ENCODE peak calls at places on chromosomes 7 and 10, in nine cellular contexts. L is IMR-90, H is fibroblast of lung, I is NT2/D1, W is colonic mucosa, Q is body of pancreas, J is endodermal cell, V is cardiac muscle cell, E is A673. X is an unnamed sample.

GRCh38 chr10:61903991-61904350 is 2.5 kb downstream of the ARID5B start:
- DNase-seq in I (no peak), V (no peak), J (no peak), H (peak; percentile 45), Q (no peak), E (peak; percentile 59), L (peak; percentile 19), W (no peak), X (no peak)

GRCh38 chr7:68470836-68471235 is 1127.4 kb upstream of the AUTS2 start:
- DNase-seq in H (no peak), Q (peak; percentile 25), E (no peak), V (no peak), W (no peak), I (no peak), L (no peak), J (no peak), X (no peak)

GRCh38 chr7:2641406-2642393 is 9.9 kb downstream of the TTYH3 start:
- DNase-seq in L (peak; percentile 97), H (peak; percentile 94), J (peak; percentile 94), V (peak; percentile 98), Q (peak; percentile 88), W (peak; percentile 64), E (peak; percentile 52), I (peak; percentile 84), X (peak; percentile 94)

GRCh38 chr7:40542982-40543741 is 408.4 kb downstream of the SUGCT start:
- DNase-seq in W (no peak), E (no peak), V (peak; percentile 14), I (no peak), L (peak; percentile 17), H (no peak), Q (no peak), J (no peak), X (no peak)

GRCh38 chr10:1747590-1748157 is 10.3 kb upstream of the ADARB2 start:
- DNase-seq in J (no peak), E (no peak), I (no peak), W (no peak), L (no peak), Q (no peak), V (no peak), H (no peak), X (no peak)

GRCh38 chr7:100626530-100627237 is 14.3 kb downstream of the MOSPD3 start:
- DNase-seq in J (peak; percentile 94), I (no peak), H (peak; percentile 74), W (peak; percentile 90), V (peak; percentile 91), Q (peak; percentile 73), E (peak; percentile 91), L (peak; percentile 81), X (peak; percentile 99)

GRCh38 chr10:282294-283139 is 147.3 kb downstream of the ZMYND11 start:
- DNase-seq in W (no peak), E (no peak), H (no peak), L (peak; percentile 72), I (no peak), V (peak; percentile 11), Q (no peak), J (no peak), X (no peak)

GRCh38 chr7:744854-745430 is 17.9 kb upstream of the PRKAR1B start:
- DNase-seq in J (no peak), H (no peak), L (no peak), W (no peak), E (no peak), I (no peak), V (no peak), Q (no peak), X (peak; percentile 51)

GRCh38 chr7:129825005-129825553 is 127.7 kb downstream of the UBE2H start:
- DNase-seq in H (peak; percentile 37), Q (peak; percentile 57), L (no peak), V (peak; percentile 31), E (peak; percentile 58), W (peak; percentile 77), I (peak; percentile 93), J (peak; percentile 98), X (peak; percentile 94)

GRCh38 chr7:65276822-65277221 is 96.8 kb upstream of the ZNF92 start:
- DNase-seq in V (no peak), J (no peak), H (no peak), Q (no peak), L (no peak), E (no peak), W (no peak), I (no peak), X (no peak)

GRCh38 chr7:128115821-128116723 is 84.8 kb upstream of the LRRC4 start:
- DNase-seq in H (no peak), I (no peak), W (peak; percentile 12), J (peak; percentile 69), V (no peak), Q (no peak), E (no peak), L (no peak), X (peak; percentile 74)

GRCh38 chr7:63027075-63027474 is 971.6 kb upstream of the ZNF722 start:
- DNase-seq in H (no peak), J (no peak), V (no peak), L (no peak), Q (no peak), I (no peak), E (no peak), W (no peak), X (no peak)

GRCh38 chr10:59793924-59794323 is 40.7 kb upstream of the MRLN start:
- DNase-seq in J (no peak), E (no peak), W (no peak), V (no peak), H (no peak), L (no peak), I (no peak), Q (no peak), X (no peak)

GRCh38 chr7:1452205-1452604 is 7.1 kb downstream of the MICALL2 start:
- DNase-seq in H (no peak), I (no peak), V (no peak), J (no peak), L (no peak), Q (no peak), E (no peak), W (no peak), X (no peak)

DNA sequence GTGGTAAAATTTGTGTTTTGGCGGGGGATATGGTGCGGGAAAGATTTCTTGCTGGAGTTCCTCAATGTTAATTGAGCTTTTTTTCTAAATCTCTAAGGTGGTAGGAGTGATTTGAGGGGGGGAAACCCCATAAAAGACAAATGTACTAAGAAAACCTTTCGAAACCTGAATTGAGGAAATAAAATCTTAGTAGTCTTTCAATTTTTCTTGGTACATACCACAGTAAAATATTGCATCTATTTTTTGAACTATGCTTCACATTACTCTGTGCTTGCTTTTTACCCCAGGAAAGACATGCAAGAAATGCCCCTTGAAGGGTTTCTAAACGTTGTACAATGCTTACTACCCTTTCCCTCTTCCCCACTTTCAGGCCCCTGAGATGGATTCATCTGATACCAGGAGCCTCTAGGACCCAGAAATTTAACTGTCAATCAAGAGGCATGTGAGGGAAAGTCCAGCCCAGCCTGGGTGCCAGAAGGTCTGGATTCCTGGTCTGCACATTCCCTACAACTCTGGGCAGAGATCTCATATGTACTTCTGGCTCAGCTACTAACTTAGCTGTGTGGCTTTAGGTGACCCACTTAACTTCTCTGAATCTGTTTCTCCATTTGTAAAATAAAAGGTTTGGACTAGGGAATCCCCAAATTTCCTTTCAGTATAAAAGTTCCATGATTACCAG is 5.8 kb upstream of the PDCD4 start:
- DNase-seq in E (no peak), V (no peak), J (no peak), L (no peak), I (no peak), Q (no peak), W (no peak), H (no peak), X (no peak)
- H3K4me3 ChIP-seq in E (no peak overlapping the region), V (no peak overlapping the region), J (no peak overlapping the region), L (no peak overlapping the region), I (no peak overlapping the region), Q (no peak overlapping the region), W (no peak overlapping the region), H (no peak overlapping the region), X (no peak overlapping the region)

GRCh38 chr7:142865766-142866165 is 10.9 kb downstream of the EPHB6 start:
- DNase-seq in J (no peak), L (no peak), E (no peak), I (no peak), V (no peak), Q (no peak), H (no peak), W (no peak), X (peak; percentile 66)
- H3K36me3 ChIP-seq in J (peaks cover 33% of the 10 kb centered on the region), L (no peaks in the 10 kb centered on the region), E (no peaks in the 10 kb centered on the region), I (no peaks in the 10 kb centered on the region), V (no peaks in the 10 kb centered on the region), Q (no peaks in the 10 kb centered on the region), H (no peaks in the 10 kb centered on the region), W (no peaks in the 10 kb centered on the region), X (no peaks in the 10 kb centered on the region)

GRCh38 chr10:103858360-103858759 is 3.0 kb upstream of the SH3PXD2A start:
- DNase-seq in L (no peak), H (no peak), E (no peak), I (no peak), W (no peak), Q (no peak), J (no peak), V (no peak), X (no peak)

GRCh38 chr10:103855852-103856496 is 598 bp upstream of the SH3PXD2A start:
- DNase-seq in I (no peak), E (no peak), V (no peak), L (no peak), H (no peak), W (no peak), J (no peak), Q (no peak), X (no peak)

GRCh38 chr10:103854687-103855423 is 521 bp downstream of the SH3PXD2A start:
- DNase-seq in V (peak; percentile 37), E (peak; percentile 77), Q (no peak), I (no peak), L (peak; percentile 24), H (peak; percentile 60), J (peak; percentile 76), W (peak; percentile 67), X (peak; percentile 77)

GRCh38 chr10:103855424-103855823 is at the start of gene SH3PXD2A:
- DNase-seq in I (no peak), L (no peak), E (peak; percentile 81), V (peak; percentile 38), H (peak; percentile 34), W (no peak), Q (peak; percentile 48), J (peak; percentile 84), X (peak; percentile 92)

DNA sequence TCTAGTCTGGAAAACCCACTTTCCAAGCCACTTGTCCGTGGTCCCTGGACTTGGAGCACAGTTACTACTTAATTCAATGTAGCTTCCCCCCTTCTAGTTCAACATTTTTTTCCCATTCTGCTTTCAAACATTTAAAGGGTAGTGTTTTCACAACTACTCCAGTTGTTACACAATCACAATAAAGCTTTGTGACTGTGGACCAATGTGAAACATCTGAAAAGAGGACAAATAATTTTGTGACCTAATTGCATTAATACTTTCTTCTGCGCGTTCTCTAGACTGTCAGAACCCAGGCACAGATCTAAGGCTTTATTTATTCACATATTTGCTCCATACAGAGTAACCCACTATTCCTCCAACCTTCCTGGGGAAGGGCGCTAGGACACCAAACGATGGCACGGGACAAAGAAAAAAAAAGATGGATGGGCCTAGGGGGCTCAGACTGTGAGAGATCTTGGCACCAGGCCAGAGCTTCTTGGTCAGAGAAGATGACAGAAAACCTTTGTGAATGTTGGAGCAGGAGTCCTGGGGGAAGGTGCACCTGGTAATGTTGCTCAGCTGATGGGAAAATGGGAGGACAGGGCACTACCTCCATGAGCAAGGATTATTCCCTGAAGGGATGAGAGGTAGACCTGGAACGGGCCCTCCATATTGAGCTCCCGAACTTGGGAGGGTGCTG is 1.3 kb upstream of the SH3PXD2A start:
- DNase-seq in H (no peak), W (no peak), L (no peak), V (no peak), Q (no peak), E (no peak), I (no peak), J (no peak), X (no peak)
- H3K4me3 ChIP-seq in H (no peak overlapping the region), W (no peak overlapping the region), L (no peak overlapping the region), V (peak overlapping the region; percentile 87), Q (no peak overlapping the region), E (peak overlapping the region; percentile 73), I (peak overlapping the region; percentile 63), J (peak overlapping the region; percentile 79), X (no peak overlapping the region)

GRCh38 chr7:107971613-107972012 is 31.3 kb downstream of the LAMB1 start:
- DNase-seq in W (no peak), V (peak; percentile 91), I (no peak), L (peak; percentile 20), E (peak; percentile 64), H (no peak), Q (no peak), J (no peak), X (no peak)
- H3K36me3 ChIP-seq in W (no peaks in the 10 kb centered on the region), V (no peaks in the 10 kb centered on the region), I (peaks cover 72% of the 10 kb centered on the region), L (peaks cover 60% of the 10 kb centered on the region), E (peaks cover 55% of the 10 kb centered on the region), H (peaks cover 26% of the 10 kb centered on the region), Q (no peaks in the 10 kb centered on the region), J (peaks cover 96% of the 10 kb centered on the region), X (peaks cover 3% of the 10 kb centered on the region)